ENCODE peak calls at places on chromosomes 2 and 18, in ten cellular contexts. U is AG10803, E is CD14-positive monocyte, F is uterus, G is right atrium auricular region, L is RWPE1, T is mucosa of descending colon, J is GM13976, V is ovary, A is mammary epithelial cell. M is an unnamed sample.

GRCh38 chr2:176500921-176501320 is 231.7 kb downstream of the MTX2 start:
- DNase-seq in G (no peak), V (no peak), J (no peak), T (no peak), U (peak), E (no peak), A (no peak), F (no peak), L (no peak), M (no peak)

GRCh38 chr2:201831469-201831868 is 25.1 kb downstream of the CDK15 start:
- DNase-seq in G (no peak), L (no peak), E (no peak), A (peak), V (no peak), T (no peak), J (no peak), F (no peak), U (peak), M (no peak)

GRCh38 chr18:67010916-67011315 is 407.0 kb upstream of the CDH19 start:
- DNase-seq in V (no peak), G (no peak), F (no peak), T (no peak), U (no peak), J (no peak), E (no peak), A (peak), L (peak), M (no peak)

GRCh38 chr18:58231930-58232329 is 187.9 kb downstream of the NEDD4L start:
- DNase-seq in G (no peak), A (no peak), J (no peak), U (no peak), E (no peak), T (peak), L (no peak), F (no peak), V (no peak), M (no peak)

GRCh38 chr18:12031836-12032235 is 50.5 kb downstream of the IMPA2 start:
- DNase-seq in T (no peak), J (no peak), V (peak), E (no peak), U (peak), G (no peak), L (no peak), F (peak), A (no peak), M (no peak)

GRCh38 chr2:98507940-98508689 is 63.5 kb downstream of the INPP4A start:
- DNase-seq in F (peak), L (no peak), E (peak), V (no peak), A (no peak), T (peak), U (no peak), G (peak), J (no peak), M (peak)

GRCh38 chr2:71930073-71930681 is 217.5 kb downstream of the CYP26B1 start:
- DNase-seq in T (peak), E (no peak), V (no peak), L (no peak), J (no peak), F (no peak), G (no peak), A (no peak), U (peak), M (no peak)

GRCh38 chr2:216132585-216132984 is 23.4 kb downstream of the XRCC5 start:
- DNase-seq in U (no peak), A (no peak), G (no peak), J (no peak), E (no peak), L (no peak), F (no peak), T (no peak), V (no peak), M (no peak)

GRCh38 chr2:27051902-27052645 is 606 bp downstream of the AGBL5 start:
- DNase-seq in A (no peak), L (no peak), E (no peak), V (peak), G (no peak), U (no peak), F (no peak), J (peak), T (no peak), M (no peak)

GRCh38 chr18:31555971-31556747 is 35.5 kb upstream of the TTR start:
- DNase-seq in U (peak), G (no peak), L (peak), J (peak), E (no peak), F (no peak), T (peak), V (peak), A (peak), M (no peak)

GRCh38 chr2:105188343-105188742 is 53.2 kb upstream of the GPR45 start:
- DNase-seq in L (no peak), F (no peak), V (no peak), J (no peak), G (no peak), A (no peak), T (no peak), U (no peak), E (no peak), M (no peak)

GRCh38 chr2:8424997-8425900 is 256.6 kb upstream of the ID2 start:
- DNase-seq in G (peak), E (no peak), A (no peak), L (no peak), J (peak), V (no peak), F (no peak), U (no peak), T (no peak), M (no peak)

GRCh38 chr2:68734176-68734575 is 435 bp upstream of the ARHGAP25 start:
- DNase-seq in L (no peak), F (no peak), J (no peak), T (peak), A (no peak), V (no peak), E (no peak), G (no peak), U (no peak), M (no peak)

GRCh38 chr2:36966370-36967235 is at the start of gene STRN:
- DNase-seq in G (peak), F (peak), A (peak), V (peak), T (peak), L (peak), U (peak), E (peak), J (peak), M (peak)

GRCh38 chr2:172623249-172623965 is 67.5 kb downstream of the PDK1 start:
- DNase-seq in E (no peak), T (no peak), U (peak), V (no peak), F (no peak), L (no peak), A (no peak), J (no peak), G (no peak), M (no peak)

GRCh38 chr2:138373993-138374408 is 127.6 kb upstream of the SPOPL start:
- DNase-seq in E (no peak), A (peak), T (peak), U (peak), F (no peak), V (peak), J (peak), L (peak), G (no peak), M (no peak)
- TF ChIP-seq CTCF in E (peak), A (peak), T (no peak), U (peak), F (peak), V (peak), J (peak), L (peak), G (peak), M (peak)

DNA sequence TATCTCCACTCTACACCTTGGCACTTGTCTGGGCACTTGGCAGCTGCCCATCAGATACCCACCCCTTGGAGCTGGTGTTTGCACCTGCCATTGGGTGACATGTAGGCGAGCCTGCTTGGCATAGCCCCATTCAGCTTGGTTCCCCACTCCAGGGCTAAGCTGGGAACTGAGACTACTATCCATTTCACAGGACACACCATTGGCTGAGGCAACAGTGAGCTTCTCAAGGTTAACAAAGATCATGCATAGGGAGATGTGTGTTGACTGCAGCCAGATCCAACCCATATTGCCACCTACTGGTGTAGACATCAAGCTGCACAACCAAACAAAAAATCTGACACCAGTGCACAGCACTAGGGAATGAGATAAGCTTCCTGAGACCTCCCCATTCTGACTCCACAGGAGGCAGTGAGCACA is 1389.8 kb upstream of the TMEFF2 start:
- DNase-seq in J (peak), F (no peak), L (no peak), V (no peak), T (no peak), U (no peak), G (no peak), A (peak), E (no peak), M (no peak)
- TF ChIP-seq CTCF in J (peak), F (no peak), L (no peak), V (no peak), T (no peak), U (no peak), G (no peak), A (peak), E (peak), M (peak)

GRCh38 chr2:209208211-209208610 is 215.6 kb upstream of the MAP2 start:
- DNase-seq in V (no peak), A (peak), L (peak), U (no peak), J (peak), E (no peak), F (no peak), T (peak), G (no peak), M (no peak)
- TF ChIP-seq CTCF in V (no peak), A (peak), L (peak), U (no peak), J (peak), E (peak), F (no peak), T (peak), G (no peak), M (peak)

DNA sequence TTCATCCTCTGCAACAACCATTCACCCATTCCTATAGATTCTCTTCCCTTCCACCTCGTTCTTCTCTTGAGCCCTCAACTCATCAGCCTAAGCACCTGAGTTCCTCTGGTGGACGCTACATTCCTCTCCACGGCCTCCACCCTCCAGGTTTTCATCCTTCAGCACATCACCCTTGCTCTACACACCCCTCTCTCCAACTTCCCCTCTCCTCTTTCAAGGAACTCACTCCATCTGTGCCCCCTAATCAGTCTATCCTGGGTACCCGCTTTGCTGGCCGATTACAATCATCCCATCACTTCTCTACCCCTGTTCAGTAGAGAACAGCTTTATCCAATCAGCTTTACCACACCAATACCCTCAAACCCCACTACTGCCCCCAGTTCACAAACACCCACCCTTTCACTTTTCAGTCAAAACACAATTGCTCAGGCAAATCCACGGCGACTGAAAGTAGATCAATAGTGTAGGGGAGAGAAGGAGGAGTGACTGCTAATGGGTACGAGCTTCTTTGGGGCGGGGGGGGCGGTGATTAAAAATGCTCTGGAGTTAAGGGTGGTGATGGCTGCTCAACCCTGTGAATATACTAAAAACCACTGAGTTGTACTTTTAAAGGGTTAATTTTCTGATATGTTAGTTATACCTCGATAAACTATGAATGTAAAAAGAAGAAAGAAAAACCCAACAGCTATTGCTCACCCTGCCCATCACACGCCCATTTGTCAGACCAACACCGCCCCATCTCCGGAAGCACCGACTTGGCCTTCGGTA is 857 bp downstream of the DYM start:
- DNase-seq in E (peak), T (peak), V (no peak), A (no peak), F (no peak), G (no peak), U (no peak), L (peak), J (peak), M (no peak)
- TF ChIP-seq CTCF in E (no peak), T (no peak), V (no peak), A (no peak), F (no peak), G (no peak), U (no peak), L (no peak), J (no peak), M (no peak)

M was measured in chondrocyte.